ENCODE peak calls at places on chromosomes 5 and 9, in four cellular contexts. Z, T, J and O are unnamed samples.

GRCh38 chr5:131749138-131749537 is 47.7 kb downstream of the FNIP1 start:
- DNase-seq in J (no peak), Z (no peak), T (no peak), O (no peak)

GRCh38 chr9:124011460-124012301 is at the start of gene LHX2:
- DNase-seq in J (no peak), T (no peak), Z (peak; percentile 95), O (peak; percentile 50)

GRCh38 chr9:37531699-37532098 is 44.5 kb downstream of the FBXO10 start:
- DNase-seq in T (no peak), Z (no peak), J (peak; percentile 79), O (no peak)

GRCh38 chr5:132492386-132492785 is 1.8 kb upstream of the IRF1 start:
- DNase-seq in J (no peak), T (no peak), Z (no peak), O (no peak)

GRCh38 chr5:111775224-111775623 is 18.2 kb upstream of the NREP start:
- DNase-seq in Z (no peak), T (no peak), J (no peak), O (no peak)

GRCh38 chr9:134661791-134662142 is 20.2 kb downstream of the COL5A1 start:
- DNase-seq in Z (no peak), T (no peak), J (no peak), O (no peak)

GRCh38 chr9:130805510-130806387 is 29.3 kb upstream of the ABL1 start:
- DNase-seq in T (no peak), Z (no peak), J (peak; percentile 61), O (no peak)

GRCh38 chr9:87663556-87663955 is 62.4 kb upstream of the CTSL start:
- DNase-seq in T (no peak), Z (no peak), J (no peak), O (no peak)

GRCh38 chr5:169856571-169856970 is 123.7 kb downstream of the INSYN2B start:
- DNase-seq in T (no peak), Z (peak; percentile 81), J (no peak), O (peak; percentile 16)

GRCh38 chr5:61768692-61769281 is 436.7 kb downstream of the ZSWIM6 start:
- DNase-seq in J (no peak), T (peak; percentile 70), Z (peak; percentile 73), O (peak; percentile 52)

GRCh38 chr9:130368631-130369103 is 76.1 kb upstream of the ASS1 start:
- DNase-seq in J (no peak), Z (peak; percentile 23), T (no peak), O (peak; percentile 36)

DNA sequence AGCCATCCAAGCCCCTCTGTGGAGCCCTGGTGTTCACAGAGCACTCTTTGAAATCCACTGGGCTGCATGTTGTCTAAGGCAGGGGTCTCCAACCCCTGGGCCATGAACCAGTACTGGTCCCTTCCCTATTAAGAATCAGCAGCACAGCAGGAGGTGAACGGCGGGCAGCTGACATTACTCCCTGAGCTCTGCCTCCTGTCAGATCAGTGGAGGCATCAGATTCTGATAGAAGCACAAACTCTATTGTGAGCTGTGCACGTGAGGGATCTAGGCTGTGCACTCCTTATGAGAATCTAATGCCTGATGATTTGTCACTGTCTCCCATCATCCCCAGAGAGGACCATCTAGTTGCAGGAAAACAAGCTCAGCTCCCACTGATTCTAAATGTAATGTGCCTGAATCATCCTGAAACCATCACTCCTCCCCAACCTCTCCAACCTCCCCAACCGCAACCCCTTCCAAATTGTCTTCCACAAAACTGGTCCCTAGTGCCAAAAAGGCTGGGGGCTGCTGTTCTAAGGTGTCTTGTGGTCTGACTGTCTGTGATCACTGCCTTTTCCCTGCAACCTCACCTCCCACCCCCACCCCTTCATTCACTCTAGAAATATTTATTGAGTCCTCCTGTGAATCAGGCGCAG is 171.4 kb upstream of the RAI14 start:
- DNase-seq in J (no peak), Z (no peak), T (no peak), O (no peak)
- TF ChIP-seq MAX in J (no peak), Z (no peak), T (no peak), O (no peak)

GRCh38 chr9:5040730-5041389 is 55.8 kb downstream of the JAK2 start:
- DNase-seq in T (no peak), Z (no peak), J (no peak), O (no peak)
- TF ChIP-seq BHLHE40 in T (no peak), Z (no peak), J (no peak), O (no peak)

DNA sequence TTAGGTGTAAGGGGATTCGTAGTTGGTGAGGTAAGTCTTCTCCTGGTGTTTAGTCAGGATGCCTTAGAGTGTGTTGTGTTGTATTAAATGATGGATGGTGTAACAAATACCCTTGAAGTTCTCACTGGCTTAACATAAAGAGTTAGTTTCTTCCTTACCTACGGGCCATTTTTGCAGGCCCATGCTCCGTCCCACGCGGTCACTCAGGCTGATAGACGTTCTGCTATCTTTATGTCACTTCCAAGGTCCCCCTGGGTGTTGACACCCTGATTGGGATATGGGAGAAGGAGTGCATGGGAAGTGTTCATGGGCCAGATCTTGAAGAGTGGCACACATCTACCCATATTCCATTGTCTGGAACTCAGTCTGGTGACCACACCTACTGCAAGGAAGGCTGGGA is 214.0 kb downstream of the MAST4 start:
- DNase-seq in J (no peak), T (no peak), Z (no peak), O (no peak)
- H3K4me2 ChIP-seq in J (no peak overlapping the region), T (no peak overlapping the region), Z (no peak overlapping the region), O (no peak overlapping the region)

GRCh38 chr5:137370096-137370495 is 129.0 kb downstream of the SPOCK1 start:
- DNase-seq in J (no peak), T (no peak), Z (no peak), O (no peak)
- TF ChIP-seq MAX in J (no peak), T (no peak), Z (no peak), O (no peak)

GRCh38 chr9:107539427-107540154 is 50.0 kb upstream of the KLF4 start:
- DNase-seq in T (no peak), Z (no peak), J (no peak), O (no peak)
- TF ChIP-seq BHLHE40 in T (no peak), Z (no peak), J (no peak), O (no peak)

DNA sequence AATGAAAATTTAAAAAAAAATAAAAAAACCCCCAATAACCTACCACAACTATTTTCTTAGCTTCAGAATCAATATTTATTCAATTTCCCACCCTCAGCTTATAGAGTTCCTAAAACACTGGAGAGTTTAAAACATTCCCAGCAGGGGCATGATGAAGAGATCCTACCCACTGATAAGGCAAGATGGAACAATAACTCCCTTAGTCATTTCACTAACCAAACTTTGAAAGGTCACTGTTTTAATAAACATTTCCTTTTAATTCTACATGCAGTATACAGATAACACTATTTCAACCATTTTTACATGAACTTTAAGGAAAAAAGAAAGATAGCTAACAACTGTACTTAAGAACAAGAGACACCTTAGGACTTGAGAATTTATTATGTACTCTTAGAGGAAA is 34.9 kb upstream of the ACOT12 start:
- DNase-seq in Z (peak; percentile 24), T (no peak), J (no peak), O (no peak)
- H3K4me2 ChIP-seq in Z (peak overlapping the region; percentile 56), T (no peak overlapping the region), J (no peak overlapping the region), O (no peak overlapping the region)

DNA sequence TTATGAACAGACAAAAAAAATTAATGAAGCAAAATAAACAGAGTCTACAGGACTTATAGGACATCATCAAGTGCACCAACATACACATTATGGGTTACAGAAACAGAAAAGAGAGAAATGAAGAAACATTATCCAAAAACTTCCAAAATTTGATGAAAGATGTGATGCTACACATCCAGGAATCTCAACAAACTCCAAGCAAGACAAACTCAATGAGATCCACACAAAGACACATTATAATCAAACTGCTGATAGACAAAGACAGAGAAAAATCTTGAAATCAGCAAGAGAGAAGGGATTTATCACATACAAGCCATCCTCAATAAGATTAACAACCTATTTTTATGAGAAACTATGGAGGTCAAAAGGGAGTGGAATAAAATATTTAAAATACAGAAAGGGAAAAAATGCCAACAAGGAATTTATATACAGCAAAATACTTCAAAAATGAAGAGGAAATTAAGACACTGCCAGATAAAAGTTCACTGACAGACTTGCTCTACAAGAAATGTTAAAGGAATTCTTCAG is 101.0 kb downstream of the NR2F1-AS1 start:
- DNase-seq in J (no peak), Z (no peak), T (no peak), O (no peak)
- TF ChIP-seq MAX in J (no peak), Z (no peak), T (no peak), O (no peak)

GRCh38 chr5:149711338-149711737 is 18.8 kb upstream of the PPARGC1B start:
- DNase-seq in T (no peak), J (no peak), Z (no peak), O (no peak)

GRCh38 chr5:149712439-149713147 is 17.5 kb upstream of the PPARGC1B start:
- DNase-seq in T (no peak), Z (no peak), J (no peak), O (no peak)

GRCh38 chr5:149707097-149707496 is 23.0 kb upstream of the PPARGC1B start:
- DNase-seq in Z (no peak), T (peak; percentile 27), J (no peak), O (no peak)

GRCh38 chr5:149708981-149709594 is 21.0 kb upstream of the PPARGC1B start:
- DNase-seq in J (no peak), Z (no peak), T (no peak), O (peak; percentile 63)

DNA sequence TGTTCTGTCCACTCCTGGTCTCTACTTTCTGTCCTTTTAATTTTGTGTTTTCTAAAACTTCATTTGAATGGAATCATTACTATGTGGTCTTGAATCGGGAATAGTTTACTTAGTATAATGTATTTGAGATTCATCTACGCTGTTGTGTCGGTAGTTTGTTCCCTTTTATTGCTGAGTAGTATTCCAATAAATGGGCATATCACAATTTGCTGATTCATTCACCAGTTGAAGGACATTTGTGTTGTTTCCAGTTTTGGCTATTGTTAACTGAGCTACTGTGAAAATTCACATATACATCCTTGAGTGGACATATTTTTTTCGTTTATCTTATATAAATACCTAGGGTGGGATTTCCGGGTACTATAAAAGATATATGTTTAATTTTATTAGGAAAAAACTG is 19.5 kb upstream of the PPARGC1B start:
- DNase-seq in T (no peak), J (no peak), Z (no peak), O (no peak)
- TF ChIP-seq BHLHE40 in T (no peak), J (no peak), Z (no peak), O (no peak)